ENCODE peak calls at places on chromosomes 5 and 9, in five cellular contexts. Y is GM12878, L is K562, W is SK-N-SH, R is HepG2. P is an unnamed sample.
A peak's percentile ranks its signal among the peaks of the same experiment; 100 is the strongest.

GRCh38 chr9:78680196-78680595 is 383.3 kb downstream of the PSAT1 start:
- DNase-seq in Y (no peak), L (no peak), W (no peak), R (no peak), P (no peak)

GRCh38 chr9:8855046-8855445 is 1055.5 kb upstream of the DMAC1 start:
- DNase-seq in Y (no peak), L (no peak), W (peak; percentile 57), R (no peak), P (peak; percentile 17)

GRCh38 chr5:93313672-93314071 is 267.3 kb downstream of the NR2F1-AS1 start:
- DNase-seq in Y (no peak), L (no peak), W (no peak), R (no peak), P (no peak)

GRCh38 chr5:1477341-1477740 is 32.1 kb upstream of the SLC6A3 start:
- DNase-seq in Y (no peak), L (no peak), W (no peak), R (no peak), P (no peak)

GRCh38 chr9:96122756-96123155 is 179.2 kb downstream of the HSD17B3 start:
- DNase-seq in Y (no peak), L (no peak), W (no peak), R (no peak), P (no peak)

GRCh38 chr9:34510506-34511159 is 12.2 kb downstream of the ENHO start:
- DNase-seq in Y (no peak), L (no peak), W (no peak), R (no peak), P (no peak)

GRCh38 chr9:95025213-95026170 is 292.0 kb downstream of the FANCC start:
- DNase-seq in Y (no peak), L (peak; percentile 26), W (peak; percentile 73), R (peak; percentile 80), P (no peak)

GRCh38 chr5:125440905-125441304 is 694.5 kb upstream of the ZNF608 start:
- DNase-seq in Y (no peak), L (no peak), W (no peak), R (no peak), P (no peak)

GRCh38 chr5:14402424-14402823 is 179.2 kb upstream of the OTULINL start:
- DNase-seq in Y (no peak), L (no peak), W (no peak), R (no peak), P (no peak)

GRCh38 chr5:87081511-87082372 is 185.9 kb upstream of the RASA1 start:
- DNase-seq in Y (peak; percentile 80), L (no peak), W (no peak), R (no peak), P (no peak)

GRCh38 chr5:140611020-140611521 is 21.9 kb downstream of the CD14 start:
- DNase-seq in Y (no peak), L (peak; percentile 69), W (no peak), R (peak; percentile 68), P (no peak)

GRCh38 chr5:140605879-140606278 is 27.1 kb downstream of the CD14 start:
- DNase-seq in Y (no peak), L (no peak), W (no peak), R (no peak), P (no peak)

GRCh38 chr5:140603739-140604138 is 29.2 kb downstream of the CD14 start:
- DNase-seq in Y (no peak), L (no peak), W (no peak), R (no peak), P (no peak)

GRCh38 chr5:140608730-140609520 is 24.1 kb downstream of the CD14 start:
- DNase-seq in Y (no peak), L (no peak), W (no peak), R (no peak), P (no peak)

GRCh38 chr5:140607031-140607430 is 25.9 kb downstream of the CD14 start:
- DNase-seq in Y (no peak), L (no peak), W (no peak), R (peak; percentile 78), P (no peak)
- TF ChIP-seq REST in Y (no peak), L (no peak), W (no peak), R (no peak), P (no peak)

GRCh38 chr9:121218357-121219027 is 16.8 kb upstream of the RAB14 start:
- DNase-seq in Y (no peak), L (no peak), W (no peak), R (no peak), P (no peak)
- TF ChIP-seq SMC3 in Y (no peak), L (no peak), W (no peak), R (no peak), P (no peak)

GRCh38 chr5:110386782-110387181 is 339.7 kb downstream of the TMEM232 start:
- DNase-seq in Y (no peak), L (no peak), W (no peak), R (peak; percentile 14), P (no peak)
- TF ChIP-seq REST in Y (no peak), L (no peak), W (no peak), R (no peak), P (no peak)

GRCh38 chr5:133806847-133807246 is 161.6 kb downstream of the C5orf15 start:
- DNase-seq in Y (no peak), L (no peak), W (no peak), R (no peak), P (no peak)
- TF ChIP-seq SMC3 in Y (no peak), L (no peak), W (no peak), R (no peak), P (no peak)

P was measured in A549.